ENCODE peak calls at places on chromosome 19, in five cellular contexts. One of them, this sample, is unnamed.

GRCh38 chr19:13012390-13012689 is 17.1 kb downstream of the NFIX start:
- DNase-seq in heart left ventricle: no peak
- DNase-seq in BJ: no peak
- DNase-seq in stimulated activated CD4-positive, alpha-beta T cell treated with anti-CD3 and anti-CD28 coated beads, Interleukin-1b, Interleukin-23, amount 100 ng/mL, for 4 hours: no peak
- DNase-seq in naive thymus-derived CD8-positive, alpha-beta T cell: no peak
- DNase-seq in this sample: no peak

GRCh38 chr19:18428173-18428836 is 9.1 kb downstream of the SSBP4 start:
- DNase-seq in stimulated activated CD4-positive, alpha-beta T cell treated with anti-CD3 and anti-CD28 coated beads, Interleukin-1b, Interleukin-23, amount 100 ng/mL, for 4 hours: no peak
- DNase-seq in naive thymus-derived CD8-positive, alpha-beta T cell: no peak
- DNase-seq in heart left ventricle: no peak
- DNase-seq in BJ: no peak
- DNase-seq in this sample: no peak

GRCh38 chr19:38401148-38401547 is 1.7 kb upstream of the FAM98C start:
- DNase-seq in heart left ventricle: no peak
- DNase-seq in stimulated activated CD4-positive, alpha-beta T cell treated with anti-CD3 and anti-CD28 coated beads, Interleukin-1b, Interleukin-23, amount 100 ng/mL, for 4 hours: no peak
- DNase-seq in naive thymus-derived CD8-positive, alpha-beta T cell: no peak
- DNase-seq in BJ: no peak
- DNase-seq in this sample: no peak

GRCh38 chr19:38892841-38893240 is 6.6 kb downstream of the SIRT2 start:
- DNase-seq in BJ: no peak
- DNase-seq in stimulated activated CD4-positive, alpha-beta T cell treated with anti-CD3 and anti-CD28 coated beads, Interleukin-1b, Interleukin-23, amount 100 ng/mL, for 4 hours: no peak
- DNase-seq in naive thymus-derived CD8-positive, alpha-beta T cell: no peak
- DNase-seq in heart left ventricle: no peak
- DNase-seq in this sample: no peak

GRCh38 chr19:40754611-40755247 is 3.7 kb downstream of the SNRPA start:
- DNase-seq in BJ: no peak
- DNase-seq in stimulated activated CD4-positive, alpha-beta T cell treated with anti-CD3 and anti-CD28 coated beads, Interleukin-1b, Interleukin-23, amount 100 ng/mL, for 4 hours: peak
- DNase-seq in heart left ventricle: no peak
- DNase-seq in naive thymus-derived CD8-positive, alpha-beta T cell: no peak
- DNase-seq in this sample: peak

GRCh38 chr19:5824791-5825577 is 14.5 kb downstream of the FUT6 start:
- DNase-seq in stimulated activated CD4-positive, alpha-beta T cell treated with anti-CD3 and anti-CD28 coated beads, Interleukin-1b, Interleukin-23, amount 100 ng/mL, for 4 hours: no peak
- DNase-seq in naive thymus-derived CD8-positive, alpha-beta T cell: no peak
- DNase-seq in heart left ventricle: no peak
- DNase-seq in BJ: no peak
- DNase-seq in this sample: no peak

GRCh38 chr19:46603195-46603637 is 2.1 kb downstream of the CALM3 start:
- DNase-seq in naive thymus-derived CD8-positive, alpha-beta T cell: no peak
- DNase-seq in stimulated activated CD4-positive, alpha-beta T cell treated with anti-CD3 and anti-CD28 coated beads, Interleukin-1b, Interleukin-23, amount 100 ng/mL, for 4 hours: no peak
- DNase-seq in heart left ventricle: peak
- DNase-seq in BJ: no peak
- DNase-seq in this sample: no peak

GRCh38 chr19:49921871-49922755 is 6.9 kb upstream of the ATF5 start:
- DNase-seq in heart left ventricle: no peak
- DNase-seq in naive thymus-derived CD8-positive, alpha-beta T cell: no peak
- DNase-seq in BJ: peak
- DNase-seq in stimulated activated CD4-positive, alpha-beta T cell treated with anti-CD3 and anti-CD28 coated beads, Interleukin-1b, Interleukin-23, amount 100 ng/mL, for 4 hours: no peak
- DNase-seq in this sample: peak

GRCh38 chr19:55656552-55656951 is 1.7 kb downstream of the U2AF2 start:
- DNase-seq in BJ: no peak
- DNase-seq in naive thymus-derived CD8-positive, alpha-beta T cell: no peak
- DNase-seq in stimulated activated CD4-positive, alpha-beta T cell treated with anti-CD3 and anti-CD28 coated beads, Interleukin-1b, Interleukin-23, amount 100 ng/mL, for 4 hours: no peak
- DNase-seq in heart left ventricle: no peak
- DNase-seq in this sample: no peak

GRCh38 chr19:42355896-42356295 is 30.5 kb downstream of the MEGF8 start:
- DNase-seq in naive thymus-derived CD8-positive, alpha-beta T cell: no peak
- DNase-seq in heart left ventricle: no peak
- DNase-seq in stimulated activated CD4-positive, alpha-beta T cell treated with anti-CD3 and anti-CD28 coated beads, Interleukin-1b, Interleukin-23, amount 100 ng/mL, for 4 hours: no peak
- DNase-seq in BJ: no peak
- DNase-seq in this sample: no peak

GRCh38 chr19:54017266-54017665 is 25.8 kb downstream of the CACNG6 start:
- DNase-seq in BJ: no peak
- DNase-seq in stimulated activated CD4-positive, alpha-beta T cell treated with anti-CD3 and anti-CD28 coated beads, Interleukin-1b, Interleukin-23, amount 100 ng/mL, for 4 hours: no peak
- DNase-seq in heart left ventricle: no peak
- DNase-seq in naive thymus-derived CD8-positive, alpha-beta T cell: no peak
- DNase-seq in this sample: no peak

GRCh38 chr19:35351441-35352176 is 3.9 kb downstream of the FFAR1 start:
- DNase-seq in naive thymus-derived CD8-positive, alpha-beta T cell: no peak
- DNase-seq in stimulated activated CD4-positive, alpha-beta T cell treated with anti-CD3 and anti-CD28 coated beads, Interleukin-1b, Interleukin-23, amount 100 ng/mL, for 4 hours: no peak
- DNase-seq in BJ: no peak
- DNase-seq in heart left ventricle: no peak
- DNase-seq in this sample: no peak

This sample was measured in adrenal gland.